ENCODE peak calls at places on chromosomes 11 and 22, in five cellular contexts. One of them, this sample, is unnamed.

GRCh38 chr11:5153574-5154431 is 754 bp downstream of the OR52A1 start:
- DNase-seq in IMR-90: no peak
- DNase-seq in tibial nerve: no peak
- DNase-seq in prostate gland: no peak
- DNase-seq in Caco-2: no peak
- DNase-seq in this sample: no peak

GRCh38 chr11:2525166-2525861 is 80.5 kb downstream of the KCNQ1 start:
- DNase-seq in IMR-90: no peak
- DNase-seq in tibial nerve: no peak
- DNase-seq in prostate gland: no peak
- DNase-seq in Caco-2: peak; percentile 27
- DNase-seq in this sample: no peak

GRCh38 chr11:12133539-12134238 is 23.3 kb downstream of the MICAL2 start:
- DNase-seq in Caco-2: no peak
- DNase-seq in tibial nerve: no peak
- DNase-seq in IMR-90: no peak
- DNase-seq in prostate gland: no peak
- DNase-seq in this sample: no peak

GRCh38 chr11:80503990-80504389 is 1063.2 kb upstream of the TENM4 start:
- DNase-seq in tibial nerve: no peak
- DNase-seq in prostate gland: no peak
- DNase-seq in Caco-2: no peak
- DNase-seq in IMR-90: no peak
- DNase-seq in this sample: no peak

GRCh38 chr11:134173296-134173695 is 50.5 kb downstream of the NCAPD3 start:
- DNase-seq in Caco-2: no peak
- DNase-seq in tibial nerve: no peak
- DNase-seq in prostate gland: no peak
- DNase-seq in IMR-90: no peak
- DNase-seq in this sample: no peak

GRCh38 chr11:34234086-34234740 is 123.6 kb downstream of the ABTB2 start:
- DNase-seq in prostate gland: peak; percentile 16
- DNase-seq in Caco-2: peak; percentile 57
- DNase-seq in IMR-90: peak; percentile 78
- DNase-seq in tibial nerve: no peak
- DNase-seq in this sample: peak; percentile 75

GRCh38 chr11:2004466-2004865 is 6.8 kb upstream of the H19 start:
- DNase-seq in IMR-90: no peak
- DNase-seq in Caco-2: no peak
- DNase-seq in tibial nerve: no peak
- DNase-seq in prostate gland: no peak
- DNase-seq in this sample: no peak

GRCh38 chr11:112613051-112613972 is 347.9 kb upstream of the NCAM1 start:
- DNase-seq in Caco-2: no peak
- DNase-seq in tibial nerve: no peak
- DNase-seq in prostate gland: no peak
- DNase-seq in IMR-90: peak; percentile 34
- DNase-seq in this sample: peak; percentile 72

GRCh38 chr22:46574993-46575914 is 37.8 kb upstream of the CELSR1 start:
- DNase-seq in tibial nerve: peak; percentile 2
- DNase-seq in IMR-90: no peak
- DNase-seq in prostate gland: no peak
- DNase-seq in Caco-2: peak; percentile 71
- DNase-seq in this sample: peak; percentile 10

GRCh38 chr11:19605500-19606371 is 106.9 kb upstream of the NAV2 start:
- DNase-seq in prostate gland: peak; percentile 30
- DNase-seq in IMR-90: peak; percentile 68
- DNase-seq in Caco-2: no peak
- DNase-seq in tibial nerve: no peak
- DNase-seq in this sample: peak; percentile 88

GRCh38 chr22:35648066-35649025 is at the start of gene APOL6:
- DNase-seq in IMR-90: peak; percentile 76
- DNase-seq in prostate gland: peak; percentile 58
- DNase-seq in tibial nerve: peak; percentile 38
- DNase-seq in Caco-2: no peak
- DNase-seq in this sample: peak; percentile 77

GRCh38 chr22:24969588-24970301 is 17.2 kb downstream of the KIAA1671 start:
- DNase-seq in IMR-90: no peak
- DNase-seq in tibial nerve: peak; percentile 52
- DNase-seq in prostate gland: peak; percentile 91
- DNase-seq in Caco-2: no peak
- DNase-seq in this sample: peak; percentile 41

GRCh38 chr11:44530413-44531115 is 34.9 kb upstream of the CD82 start:
- DNase-seq in IMR-90: peak; percentile 19
- DNase-seq in prostate gland: no peak
- DNase-seq in Caco-2: no peak
- DNase-seq in tibial nerve: no peak
- DNase-seq in this sample: peak; percentile 63

GRCh38 chr11:35330924-35331323 is 88.4 kb downstream of the SLC1A2 start:
- DNase-seq in IMR-90: no peak
- DNase-seq in Caco-2: no peak
- DNase-seq in tibial nerve: no peak
- DNase-seq in prostate gland: no peak
- DNase-seq in this sample: no peak

GRCh38 chr11:27718346-27718852 is 18.1 kb upstream of the BDNF start:
- DNase-seq in Caco-2: peak; percentile 72
- DNase-seq in prostate gland: no peak
- DNase-seq in tibial nerve: no peak
- DNase-seq in IMR-90: peak; percentile 95
- DNase-seq in this sample: peak; percentile 86

GRCh38 chr11:27717377-27717776 is 17.1 kb upstream of the BDNF start:
- DNase-seq in prostate gland: no peak
- DNase-seq in IMR-90: no peak
- DNase-seq in tibial nerve: no peak
- DNase-seq in Caco-2: no peak
- DNase-seq in this sample: peak; percentile 31

GRCh38 chr11:27716850-27717249 is 16.6 kb upstream of the BDNF start:
- DNase-seq in IMR-90: peak; percentile 71
- DNase-seq in tibial nerve: no peak
- DNase-seq in Caco-2: no peak
- DNase-seq in prostate gland: no peak
- DNase-seq in this sample: peak; percentile 25

GRCh38 chr11:27718853-27719574 is 18.8 kb upstream of the BDNF start:
- DNase-seq in Caco-2: peak; percentile 50
- DNase-seq in tibial nerve: no peak
- DNase-seq in IMR-90: peak; percentile 65
- DNase-seq in prostate gland: no peak
- DNase-seq in this sample: peak; percentile 55

DNA sequence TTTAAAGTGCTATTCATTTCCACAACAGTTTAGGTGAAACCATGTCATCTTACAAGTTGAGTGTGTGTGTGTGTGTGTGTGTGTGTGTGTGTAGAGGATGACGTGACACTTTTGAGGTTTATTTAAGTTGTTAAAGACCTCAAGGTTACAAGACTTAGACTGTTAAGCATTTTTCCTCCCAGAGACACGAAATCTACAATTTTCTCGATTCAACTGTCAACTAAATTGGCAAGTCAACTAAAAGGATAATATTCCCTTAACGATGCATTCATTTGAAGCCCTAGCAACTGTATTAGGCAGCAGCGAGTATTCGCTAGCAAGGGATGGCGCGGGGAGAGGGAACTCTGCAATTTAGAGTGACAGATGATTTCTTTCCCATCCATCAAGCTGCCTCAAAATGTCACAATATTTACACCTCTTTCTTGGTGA is 17.6 kb upstream of the BDNF start:
- DNase-seq in Caco-2: no peak
- DNase-seq in prostate gland: no peak
- DNase-seq in IMR-90: no peak
- DNase-seq in tibial nerve: no peak
- DNase-seq in this sample: peak; percentile 19
- H3K4me3 ChIP-seq in Caco-2: peak overlapping the region; percentile 51
- H3K4me3 ChIP-seq in prostate gland: no peak overlapping the region
- H3K4me3 ChIP-seq in IMR-90: peak overlapping the region; percentile 70
- H3K4me3 ChIP-seq in tibial nerve: no peak overlapping the region
- H3K4me3 ChIP-seq in this sample: peak overlapping the region; percentile 71

GRCh38 chr11:8209208-8209807 is 40.5 kb upstream of the RIC3 start:
- DNase-seq in prostate gland: no peak
- DNase-seq in IMR-90: no peak
- DNase-seq in Caco-2: no peak
- DNase-seq in tibial nerve: peak; percentile 49
- DNase-seq in this sample: no peak
- TF ChIP-seq CTCF in prostate gland: no peak
- TF ChIP-seq CTCF in IMR-90: peak; percentile 12
- TF ChIP-seq CTCF in Caco-2: peak; percentile 39
- TF ChIP-seq CTCF in tibial nerve: no peak
- TF ChIP-seq CTCF in this sample: peak; percentile 25

GRCh38 chr22:31969789-31970489 is 25.6 kb downstream of the YWHAH start:
- DNase-seq in Caco-2: peak; percentile 86
- DNase-seq in prostate gland: peak; percentile 78
- DNase-seq in IMR-90: peak; percentile 66
- DNase-seq in tibial nerve: peak; percentile 27
- DNase-seq in this sample: peak; percentile 73
- H3K4me3 ChIP-seq in Caco-2: peak overlapping the region; percentile 67
- H3K4me3 ChIP-seq in prostate gland: peak overlapping the region; percentile 17
- H3K4me3 ChIP-seq in IMR-90: no peak overlapping the region
- H3K4me3 ChIP-seq in tibial nerve: peak overlapping the region; percentile 48
- H3K4me3 ChIP-seq in this sample: peak overlapping the region; percentile 55

GRCh38 chr22:48575567-48576332 is 1251.9 kb downstream of the BRD1 start:
- DNase-seq in tibial nerve: no peak
- DNase-seq in Caco-2: no peak
- DNase-seq in IMR-90: no peak
- DNase-seq in prostate gland: no peak
- DNase-seq in this sample: no peak

GRCh38 chr22:48572951-48573350 is 1254.7 kb downstream of the BRD1 start:
- DNase-seq in prostate gland: no peak
- DNase-seq in IMR-90: no peak
- DNase-seq in Caco-2: no peak
- DNase-seq in tibial nerve: no peak
- DNase-seq in this sample: no peak

GRCh38 chr22:48573766-48574165 is 1253.9 kb downstream of the BRD1 start:
- DNase-seq in IMR-90: no peak
- DNase-seq in Caco-2: no peak
- DNase-seq in prostate gland: no peak
- DNase-seq in tibial nerve: no peak
- DNase-seq in this sample: no peak

GRCh38 chr22:48576333-48577013 is 1251.2 kb downstream of the BRD1 start:
- DNase-seq in tibial nerve: no peak
- DNase-seq in prostate gland: peak; percentile 27
- DNase-seq in IMR-90: no peak
- DNase-seq in Caco-2: no peak
- DNase-seq in this sample: no peak

GRCh38 chr22:48574776-48575566 is 1252.7 kb downstream of the BRD1 start:
- DNase-seq in prostate gland: peak; percentile 40
- DNase-seq in IMR-90: no peak
- DNase-seq in tibial nerve: no peak
- DNase-seq in Caco-2: no peak
- DNase-seq in this sample: peak; percentile 3
- TF ChIP-seq CTCF in prostate gland: peak; percentile 81
- TF ChIP-seq CTCF in IMR-90: peak; percentile 12
- TF ChIP-seq CTCF in tibial nerve: peak; percentile 82
- TF ChIP-seq CTCF in Caco-2: no peak
- TF ChIP-seq CTCF in this sample: no peak